ENCODE peak calls at places on chromosomes 12 and 14, in nine cellular contexts. J, W, Z, N, H, R, E, O and X are unnamed samples.

GRCh38 chr14:39025810-39026627 is 77.0 kb downstream of the SEC23A start:
- DNase-seq in J (no peak), W (no peak), Z (no peak), N (peak), H (no peak), R (no peak), E (no peak), O (no peak), X (no peak)

GRCh38 chr12:93127582-93128331 is 198.7 kb upstream of the EEA1 start:
- DNase-seq in J (peak), W (no peak), Z (no peak), N (peak), H (peak), R (peak), E (peak), O (no peak), X (peak)

GRCh38 chr14:100547633-100548294 is 39.5 kb downstream of the BEGAIN start:
- DNase-seq in J (peak), W (peak), Z (peak), N (no peak), H (peak), R (no peak), E (peak), O (no peak), X (no peak)

GRCh38 chr12:71392521-71393145 is 47.0 kb upstream of the LGR5 start:
- DNase-seq in J (no peak), W (no peak), Z (no peak), N (peak), H (peak), R (peak), E (peak), O (no peak), X (no peak)

GRCh38 chr14:74243051-74243450 is 3.8 kb downstream of the VSX2 start:
- DNase-seq in J (no peak), W (no peak), Z (no peak), N (no peak), H (no peak), R (no peak), E (no peak), O (no peak), X (no peak)

GRCh38 chr12:40793471-40793870 is 101.2 kb downstream of the CNTN1 start:
- DNase-seq in J (no peak), W (no peak), Z (no peak), N (no peak), H (no peak), R (no peak), E (no peak), O (no peak), X (no peak)

GRCh38 chr12:6392499-6392898 is 8.5 kb downstream of the LTBR start:
- DNase-seq in J (no peak), W (no peak), Z (no peak), N (no peak), H (no peak), R (no peak), E (no peak), O (no peak), X (no peak)

GRCh38 chr14:85921241-85921640 is 391.3 kb downstream of the FLRT2 start:
- DNase-seq in J (no peak), W (no peak), Z (no peak), N (no peak), H (no peak), R (no peak), E (no peak), O (no peak), X (no peak)

GRCh38 chr12:4293299-4293941 is 19.9 kb downstream of the CCND2 start:
- DNase-seq in J (peak), W (no peak), Z (no peak), N (no peak), H (no peak), R (no peak), E (no peak), O (no peak), X (no peak)

GRCh38 chr12:12033589-12034223 is 37.0 kb upstream of the BCL2L14 start:
- DNase-seq in J (no peak), W (no peak), Z (no peak), N (no peak), H (no peak), R (no peak), E (no peak), O (no peak), X (no peak)

GRCh38 chr12:5534800-5535199 is 102.9 kb downstream of the NTF3 start:
- DNase-seq in J (no peak), W (no peak), Z (no peak), N (no peak), H (no peak), R (no peak), E (no peak), O (no peak), X (no peak)

GRCh38 chr12:107779077-107779840 is 4.8 kb downstream of the ASCL4 start:
- DNase-seq in J (no peak), W (no peak), Z (no peak), N (no peak), H (no peak), R (no peak), E (no peak), O (no peak), X (no peak)

GRCh38 chr14:64114166-64114565 is 180.0 kb downstream of the ESR2 start:
- DNase-seq in J (peak), W (no peak), Z (no peak), N (peak), H (no peak), R (no peak), E (no peak), O (no peak), X (peak)

GRCh38 chr12:91562476-91562875 is 379.9 kb upstream of the DCN start:
- DNase-seq in J (no peak), W (no peak), Z (no peak), N (peak), H (no peak), R (no peak), E (no peak), O (no peak), X (no peak)

GRCh38 chr12:94595152-94595551 is 55.2 kb downstream of the TMCC3 start:
- DNase-seq in J (no peak), W (no peak), Z (no peak), N (no peak), H (peak), R (no peak), E (no peak), O (no peak), X (no peak)

GRCh38 chr14:90402009-90402408 is 5.2 kb downstream of the CALM1 start:
- DNase-seq in J (no peak), W (no peak), Z (no peak), N (no peak), H (no peak), R (no peak), E (no peak), O (no peak), X (no peak)

GRCh38 chr12:81639196-81639595 is 120.0 kb downstream of the PPFIA2 start:
- DNase-seq in J (no peak), W (no peak), Z (no peak), N (no peak), H (peak), R (no peak), E (no peak), O (no peak), X (no peak)

GRCh38 chr12:122920687-122921086 is 24.8 kb upstream of the VPS37B start:
- DNase-seq in J (no peak), W (no peak), Z (no peak), N (no peak), H (no peak), R (no peak), E (no peak), O (no peak), X (no peak)

GRCh38 chr12:67772276-67773169 is 124.0 kb downstream of the DYRK2 start:
- DNase-seq in J (no peak), W (no peak), Z (no peak), N (peak), H (peak), R (no peak), E (no peak), O (no peak), X (no peak)

GRCh38 chr12:93959657-93960056 is 188.7 kb upstream of the PLXNC1 start:
- DNase-seq in J (no peak), W (no peak), Z (no peak), N (no peak), H (no peak), R (no peak), E (no peak), O (no peak), X (no peak)

GRCh38 chr12:89453121-89453520 is 71.5 kb downstream of the GALNT4 start:
- DNase-seq in J (no peak), W (no peak), Z (no peak), N (no peak), H (no peak), R (no peak), E (no peak), O (no peak), X (no peak)
- H3K27ac ChIP-seq in J (peak), W (no peak), Z (no peak), N (peak), H (peak), R (no peak), E (no peak), O (no peak), X (no peak)

DNA sequence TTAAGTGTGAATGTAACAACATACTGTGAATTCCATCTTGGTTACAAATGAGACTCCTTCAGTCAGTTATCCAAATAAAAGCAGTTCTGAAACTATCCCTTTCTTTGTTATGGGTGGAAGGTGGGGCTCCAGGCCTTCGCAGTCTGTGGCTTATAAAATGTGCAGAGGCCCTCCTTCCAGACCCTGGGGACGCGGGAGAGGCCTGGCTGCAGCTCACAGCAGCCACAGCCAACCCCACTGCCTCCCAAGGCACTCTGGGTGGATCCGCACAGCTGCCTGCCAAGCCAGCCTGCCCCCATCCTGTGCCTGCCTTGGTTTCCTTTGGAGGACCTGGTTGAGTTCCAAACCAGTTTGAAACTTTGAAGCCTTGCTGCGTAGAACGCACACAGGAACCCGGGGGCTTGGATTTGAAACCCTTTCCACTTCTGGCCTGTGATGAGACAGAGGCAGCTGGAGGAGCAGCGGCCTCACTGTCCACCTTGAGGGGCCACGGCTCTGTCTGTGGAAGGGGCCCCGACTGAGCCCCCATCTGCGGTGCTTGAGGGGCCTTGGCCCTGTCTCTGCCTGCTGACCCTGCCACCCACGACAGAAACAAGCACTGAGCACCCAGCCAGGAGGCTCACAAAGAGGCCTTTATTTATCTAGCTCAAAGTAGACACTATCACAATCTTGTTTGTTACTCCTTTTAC is 30.4 kb downstream of the CCNK start:
- DNase-seq in J (peak), W (peak), Z (no peak), N (no peak), H (peak), R (no peak), E (no peak), O (no peak), X (no peak)
- H3K27ac ChIP-seq in J (no peak), W (no peak), Z (no peak), N (peak), H (no peak), R (no peak), E (peak), O (peak), X (no peak)

GRCh38 chr14:73142216-73142615 is 5.9 kb downstream of the PSEN1 start:
- DNase-seq in J (no peak), W (no peak), Z (no peak), N (peak), H (no peak), R (no peak), E (no peak), O (no peak), X (no peak)
- H3K27ac ChIP-seq in J (no peak), W (no peak), Z (no peak), N (no peak), H (no peak), R (no peak), E (no peak), O (peak), X (no peak)

GRCh38 chr14:58808828-58809227 is 171.1 kb downstream of the DACT1 start:
- DNase-seq in J (no peak), W (no peak), Z (no peak), N (peak), H (no peak), R (no peak), E (no peak), O (no peak), X (no peak)
- H3K27ac ChIP-seq in J (peak), W (no peak), Z (no peak), N (no peak), H (no peak), R (no peak), E (no peak), O (peak), X (no peak)